ENCODE peak calls at places on chromosomes 6 and 20, in seven cellular contexts. H is effector memory CD4-positive, alpha-beta T cell; G is cardiac muscle cell; A is endodermal cell; B is breast epithelium; N is right lobe of liver; W is psoas muscle. U is an unnamed sample.

GRCh38 chr6:47005486-47005885 is 36.6 kb downstream of the ADGRF1 start:
- DNase-seq in N (no peak), G (peak; percentile 39), A (no peak), B (no peak), H (no peak), W (no peak), U (no peak)

GRCh38 chr6:31734703-31735500 is 1.4 kb downstream of the CLIC1 start:
- DNase-seq in B (no peak), W (no peak), G (peak; percentile 64), A (peak; percentile 87), H (peak; percentile 51), N (peak; percentile 51), U (peak; percentile 34)

GRCh38 chr20:19692100-19692499 is 66.0 kb upstream of the RIN2 start:
- DNase-seq in G (no peak), B (no peak), N (no peak), A (no peak), W (no peak), H (no peak), U (no peak)

GRCh38 chr6:30814137-30815084 is 69.9 kb upstream of the DDR1 start:
- DNase-seq in G (no peak), A (peak; percentile 71), H (peak; percentile 21), W (no peak), N (no peak), B (no peak), U (no peak)

GRCh38 chr20:59125909-59126308 is 37.7 kb upstream of the ZNF831 start:
- DNase-seq in G (no peak), H (no peak), A (no peak), N (no peak), B (no peak), W (no peak), U (no peak)

GRCh38 chr6:66599541-66599940 is 892.5 kb upstream of the EYS start:
- DNase-seq in H (no peak), A (no peak), B (no peak), W (no peak), N (no peak), G (no peak), U (no peak)

GRCh38 chr20:20536240-20536933 is 168.5 kb downstream of the INSM1 start:
- DNase-seq in N (no peak), G (no peak), W (no peak), H (no peak), B (no peak), A (no peak), U (no peak)

GRCh38 chr6:38370653-38371311 is 268.9 kb downstream of the BTBD9 start:
- DNase-seq in B (no peak), W (no peak), A (no peak), H (no peak), N (no peak), G (no peak), U (no peak)

GRCh38 chr20:31916724-31917123 is 35.1 kb downstream of the PDRG1 start:
- DNase-seq in G (no peak), W (no peak), N (no peak), B (no peak), H (no peak), A (peak; percentile 37), U (no peak)

GRCh38 chr20:50762435-50763201 is 31.2 kb downstream of the PARD6B start:
- DNase-seq in G (no peak), N (peak; percentile 88), W (peak; percentile 93), A (no peak), B (peak; percentile 94), H (no peak), U (peak; percentile 82)

GRCh38 chr20:2692036-2692885 is at the start of gene EBF4:
- DNase-seq in N (peak; percentile 55), B (peak; percentile 23), W (no peak), H (peak; percentile 23), A (peak; percentile 80), G (peak; percentile 73), U (peak; percentile 59)

GRCh38 chr20:23697947-23698346 is 9.1 kb upstream of the CST4 start:
- DNase-seq in B (no peak), G (no peak), H (no peak), A (no peak), W (no peak), N (no peak), U (no peak)

GRCh38 chr6:139882977-139883728 is 508.7 kb upstream of the CITED2 start:
- DNase-seq in B (no peak), N (no peak), W (no peak), G (peak; percentile 59), H (no peak), A (peak; percentile 44), U (no peak)

GRCh38 chr6:41713650-41714291 is 21.6 kb downstream of the TFEB start:
- DNase-seq in N (no peak), W (peak; percentile 87), G (no peak), A (no peak), H (no peak), B (no peak), U (peak; percentile 71)

GRCh38 chr6:4240148-4240547 is 104.8 kb upstream of the ECI2 start:
- DNase-seq in G (no peak), A (no peak), B (no peak), W (no peak), N (no peak), H (no peak), U (no peak)

GRCh38 chr6:11869656-11870340 is 91.2 kb upstream of the ADTRP start:
- DNase-seq in N (peak; percentile 75), B (no peak), H (no peak), A (no peak), G (peak; percentile 7), W (no peak), U (peak; percentile 48)

GRCh38 chr6:36113049-36113448 is 17.3 kb upstream of the MAPK13 start:
- DNase-seq in A (no peak), N (no peak), W (no peak), G (no peak), H (no peak), B (no peak), U (no peak)

GRCh38 chr6:142301421-142302391 is at the start of gene ADGRG6:
- DNase-seq in A (peak; percentile 89), H (no peak), N (peak; percentile 85), G (peak; percentile 71), W (peak; percentile 56), B (no peak), U (peak; percentile 17)

GRCh38 chr6:134435814-134436280 is 117.9 kb upstream of the SGK1 start:
- DNase-seq in H (no peak), N (no peak), A (no peak), W (no peak), G (no peak), B (no peak), U (no peak)
- H3K4me3 ChIP-seq in H (peak overlapping the region; percentile 28), N (no peak overlapping the region), A (no peak overlapping the region), W (no peak overlapping the region), G (no peak overlapping the region), B (no peak overlapping the region), U (no peak overlapping the region)

GRCh38 chr6:111592726-111593515 is 12.8 kb downstream of the TRAF3IP2 start:
- DNase-seq in W (no peak), A (no peak), H (no peak), N (no peak), G (no peak), B (no peak), U (no peak)
- H3K4me1 ChIP-seq in W (peaks cover 61% of the 10 kb centered on the region), A (peaks cover 6% of the 10 kb centered on the region), H (no peaks in the 10 kb centered on the region), N (peaks cover 5% of the 10 kb centered on the region), G (peaks cover 37% of the 10 kb centered on the region), B (peaks cover 15% of the 10 kb centered on the region), U (peaks cover 54% of the 10 kb centered on the region)

DNA sequence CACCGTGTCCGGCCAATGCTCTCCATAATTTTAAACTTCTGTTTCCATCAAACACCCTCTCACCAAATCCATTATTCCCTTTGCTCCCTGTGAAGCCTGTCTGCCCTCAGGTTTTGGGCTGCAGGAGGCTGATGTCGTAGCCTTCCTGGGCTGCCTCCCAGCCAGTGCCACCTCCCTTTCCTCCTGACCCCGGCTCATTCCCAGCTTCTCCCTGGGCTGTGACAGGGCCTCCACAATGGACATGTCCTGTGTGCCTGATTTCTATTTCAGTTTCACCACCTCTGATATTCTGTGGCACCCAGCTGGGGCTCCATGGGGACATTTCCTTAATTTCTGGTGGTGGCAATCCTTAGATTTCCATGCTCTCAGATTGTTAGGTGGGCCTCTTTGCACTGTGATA is 28.8 kb downstream of the IL20RA start:
- DNase-seq in A (no peak), W (no peak), G (no peak), H (no peak), N (no peak), B (no peak), U (no peak)
- H3K27ac ChIP-seq in A (no peak overlapping the region), W (no peak overlapping the region), G (no peak overlapping the region), H (no peak overlapping the region), N (no peak overlapping the region), B (no peak overlapping the region), U (no peak overlapping the region)

DNA sequence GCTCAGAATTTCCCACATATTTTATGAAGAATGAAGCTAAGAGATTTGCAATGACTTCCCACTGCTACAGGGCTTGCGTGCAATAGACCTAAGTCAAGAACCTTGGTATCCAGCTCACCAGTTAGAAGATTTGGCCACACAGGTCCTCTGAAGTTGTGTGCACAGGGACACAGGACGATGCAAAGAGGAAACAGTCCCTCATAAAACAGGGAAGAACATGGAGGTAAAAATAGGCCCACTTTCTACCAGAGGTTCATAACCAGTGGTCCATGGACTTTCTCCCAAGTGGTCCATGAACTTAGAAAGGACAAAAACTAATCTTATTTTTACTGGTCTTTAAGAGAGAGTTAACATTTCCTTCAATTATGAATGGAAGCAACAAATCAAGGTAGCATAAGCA is 1.3 kb downstream of the ZKSCAN4 start:
- DNase-seq in H (no peak), A (no peak), N (no peak), B (no peak), G (no peak), W (no peak), U (no peak)
- H3K4me3 ChIP-seq in H (no peak overlapping the region), A (peak overlapping the region; percentile 100), N (no peak overlapping the region), B (no peak overlapping the region), G (peak overlapping the region; percentile 78), W (peak overlapping the region; percentile 80), U (peak overlapping the region; percentile 94)

GRCh38 chr20:6006603-6006949 is 47.3 kb downstream of the LRRN4 start:
- DNase-seq in A (no peak), G (no peak), N (no peak), W (no peak), H (no peak), B (no peak), U (peak; percentile 8)

GRCh38 chr20:6012166-6012565 is 41.7 kb downstream of the LRRN4 start:
- DNase-seq in G (no peak), W (no peak), B (no peak), A (no peak), H (no peak), N (no peak), U (no peak)

GRCh38 chr20:6008254-6008653 is 45.6 kb downstream of the LRRN4 start:
- DNase-seq in N (peak; percentile 39), W (peak; percentile 78), B (peak; percentile 45), G (peak; percentile 22), H (no peak), A (no peak), U (peak; percentile 22)

GRCh38 chr20:6007094-6007528 is 46.7 kb downstream of the LRRN4 start:
- DNase-seq in H (no peak), A (no peak), G (no peak), N (no peak), W (no peak), B (no peak), U (no peak)

DNA sequence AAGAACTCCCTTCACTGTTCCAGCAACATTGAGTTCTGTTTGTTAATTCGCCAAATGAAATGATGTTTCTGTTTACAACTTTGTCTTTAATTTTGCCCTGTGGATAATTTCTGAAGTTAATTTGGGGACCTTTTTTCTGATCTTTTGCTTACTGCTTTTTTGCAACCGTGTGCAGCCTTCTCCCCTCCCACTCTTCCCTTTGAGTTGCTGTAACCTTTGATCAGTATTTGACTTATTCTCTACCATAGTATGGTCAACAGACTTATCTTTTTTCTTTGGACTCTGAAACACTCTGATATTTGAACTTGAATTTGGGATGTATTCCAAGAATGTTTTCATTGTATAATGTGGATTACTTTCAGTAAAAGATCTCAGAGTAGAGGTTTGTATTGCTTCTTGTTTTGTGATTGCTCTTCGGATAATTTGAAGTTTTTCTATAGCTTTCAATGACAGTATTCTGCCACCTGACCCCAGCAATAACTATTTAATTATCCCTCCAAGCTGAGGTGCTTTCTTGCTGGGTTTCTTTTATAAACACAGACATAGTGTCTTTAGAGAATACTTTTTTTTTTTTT is 46.2 kb downstream of the LRRN4 start:
- DNase-seq in G (no peak), A (no peak), N (no peak), B (no peak), W (no peak), H (no peak), U (no peak)
- H3K4me1 ChIP-seq in G (peaks cover 16% of the 10 kb centered on the region), A (no peaks in the 10 kb centered on the region), N (no peaks in the 10 kb centered on the region), B (peaks cover 14% of the 10 kb centered on the region), W (peaks cover 10% of the 10 kb centered on the region), H (peaks cover 14% of the 10 kb centered on the region), U (peaks cover 14% of the 10 kb centered on the region)